ENCODE peak calls at places on chromosomes 2 and 18, in eight cellular contexts. One of them, this sample, is unnamed. For H3K4me1, the result is how much of the 10 kb centered on the place peaks cover.

GRCh38 chr2:112021269-112021668 is 33.8 kb upstream of the TMEM87B start:
- DNase-seq in mammary epithelial cell: no peak
- DNase-seq in H9: no peak
- DNase-seq in endothelial cell of umbilical vein: no peak
- DNase-seq in Karpas-422: no peak
- DNase-seq in OCI-LY7: no peak
- DNase-seq in HCT116: no peak
- DNase-seq in mesendoderm: no peak
- DNase-seq in this sample: no peak

GRCh38 chr18:32200766-32201165 is 10.9 kb downstream of the MEP1B start:
- DNase-seq in mammary epithelial cell: no peak
- DNase-seq in H9: no peak
- DNase-seq in endothelial cell of umbilical vein: no peak
- DNase-seq in Karpas-422: no peak
- DNase-seq in OCI-LY7: no peak
- DNase-seq in HCT116: no peak
- DNase-seq in mesendoderm: no peak
- DNase-seq in this sample: no peak

GRCh38 chr2:149901231-149901859 is 313.8 kb upstream of the MMADHC start:
- DNase-seq in mammary epithelial cell: no peak
- DNase-seq in H9: no peak
- DNase-seq in endothelial cell of umbilical vein: no peak
- DNase-seq in Karpas-422: no peak
- DNase-seq in OCI-LY7: no peak
- DNase-seq in HCT116: no peak
- DNase-seq in mesendoderm: no peak
- DNase-seq in this sample: peak

GRCh38 chr18:73614812-73615211 is 532.8 kb downstream of the FBXO15 start:
- DNase-seq in mammary epithelial cell: peak
- DNase-seq in H9: no peak
- DNase-seq in endothelial cell of umbilical vein: no peak
- DNase-seq in Karpas-422: no peak
- DNase-seq in OCI-LY7: no peak
- DNase-seq in HCT116: no peak
- DNase-seq in mesendoderm: no peak
- DNase-seq in this sample: peak

GRCh38 chr18:40883271-40883670 is 1071.8 kb upstream of the PIK3C3 start:
- DNase-seq in mammary epithelial cell: no peak
- DNase-seq in H9: no peak
- DNase-seq in endothelial cell of umbilical vein: no peak
- DNase-seq in Karpas-422: no peak
- DNase-seq in OCI-LY7: no peak
- DNase-seq in HCT116: no peak
- DNase-seq in mesendoderm: no peak
- DNase-seq in this sample: peak

GRCh38 chr2:71613953-71614925 is 160.9 kb downstream of the DYSF start:
- DNase-seq in mammary epithelial cell: no peak
- DNase-seq in H9: peak
- DNase-seq in endothelial cell of umbilical vein: no peak
- DNase-seq in Karpas-422: no peak
- DNase-seq in OCI-LY7: no peak
- DNase-seq in HCT116: no peak
- DNase-seq in mesendoderm: no peak
- DNase-seq in this sample: no peak

GRCh38 chr2:69253893-69254292 is 133.1 kb downstream of the GFPT1 start:
- DNase-seq in mammary epithelial cell: peak
- DNase-seq in H9: no peak
- DNase-seq in endothelial cell of umbilical vein: peak
- DNase-seq in Karpas-422: no peak
- DNase-seq in OCI-LY7: no peak
- DNase-seq in HCT116: no peak
- DNase-seq in mesendoderm: no peak
- DNase-seq in this sample: peak

GRCh38 chr18:58235001-58235436 is 191.0 kb downstream of the NEDD4L start:
- DNase-seq in mammary epithelial cell: no peak
- DNase-seq in H9: no peak
- DNase-seq in endothelial cell of umbilical vein: no peak
- DNase-seq in Karpas-422: no peak
- DNase-seq in OCI-LY7: no peak
- DNase-seq in HCT116: no peak
- DNase-seq in mesendoderm: no peak
- DNase-seq in this sample: no peak

DNA sequence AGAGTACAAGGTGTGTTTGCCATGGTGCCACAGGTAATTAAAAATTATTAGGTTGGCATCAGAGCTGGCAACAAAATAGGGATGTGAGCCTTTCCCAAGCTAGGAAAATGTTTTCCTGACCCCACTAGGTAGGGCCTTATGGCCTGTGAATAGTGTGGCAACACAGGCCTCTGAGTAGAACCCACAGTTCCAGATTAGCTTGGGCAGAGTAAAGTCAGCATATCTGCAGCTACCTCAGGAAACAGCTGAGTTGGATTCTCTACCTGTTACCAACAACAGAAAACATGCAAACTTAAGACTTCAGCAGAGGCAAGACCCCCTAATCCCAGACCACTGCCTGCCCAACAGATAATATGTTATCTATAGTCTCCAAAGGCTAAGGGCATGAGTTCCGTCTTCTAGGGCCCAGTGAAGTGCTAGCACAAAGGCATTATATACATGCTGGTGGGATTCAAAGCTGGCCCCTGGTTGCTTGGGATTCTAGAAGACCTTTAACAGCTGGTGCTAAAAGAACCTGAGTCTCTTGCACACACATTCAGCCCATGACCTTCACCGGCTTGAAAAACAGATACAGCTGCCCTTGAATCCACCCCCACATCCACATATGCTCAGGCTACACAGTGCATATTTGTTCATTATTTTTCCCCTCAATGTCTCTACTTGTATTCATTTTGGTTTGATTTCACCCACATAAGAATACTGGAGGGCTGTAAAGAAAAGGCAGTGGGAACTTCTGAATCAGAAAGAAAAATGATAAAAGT is 13.5 kb upstream of the UBXN4 start:
- DNase-seq in mammary epithelial cell: no peak
- DNase-seq in H9: no peak
- DNase-seq in endothelial cell of umbilical vein: no peak
- DNase-seq in Karpas-422: no peak
- DNase-seq in OCI-LY7: no peak
- DNase-seq in HCT116: no peak
- DNase-seq in mesendoderm: no peak
- DNase-seq in this sample: no peak
- H3K27ac ChIP-seq in mammary epithelial cell: no peak
- H3K27ac ChIP-seq in H9: no peak
- H3K27ac ChIP-seq in endothelial cell of umbilical vein: no peak
- H3K27ac ChIP-seq in Karpas-422: no peak
- H3K27ac ChIP-seq in OCI-LY7: no peak
- H3K27ac ChIP-seq in HCT116: no peak
- H3K27ac ChIP-seq in mesendoderm: no peak
- H3K27ac ChIP-seq in this sample: no peak

GRCh38 chr2:224538739-224539138 is 46.4 kb downstream of the CUL3 start:
- DNase-seq in mammary epithelial cell: no peak
- DNase-seq in H9: no peak
- DNase-seq in endothelial cell of umbilical vein: no peak
- DNase-seq in Karpas-422: no peak
- DNase-seq in OCI-LY7: no peak
- DNase-seq in HCT116: no peak
- DNase-seq in mesendoderm: no peak
- DNase-seq in this sample: no peak
- H3K4me2 ChIP-seq in mammary epithelial cell: no peak
- H3K4me2 ChIP-seq in H9: no peak
- H3K4me2 ChIP-seq in endothelial cell of umbilical vein: no peak
- H3K4me2 ChIP-seq in Karpas-422: no peak
- H3K4me2 ChIP-seq in OCI-LY7: no peak
- H3K4me2 ChIP-seq in HCT116: no peak
- H3K4me2 ChIP-seq in mesendoderm: no peak
- H3K4me2 ChIP-seq in this sample: no peak

GRCh38 chr2:197296861-197297260 is 13.7 kb downstream of the ANKRD44 start:
- DNase-seq in mammary epithelial cell: no peak
- DNase-seq in H9: no peak
- DNase-seq in endothelial cell of umbilical vein: no peak
- DNase-seq in Karpas-422: peak
- DNase-seq in OCI-LY7: peak
- DNase-seq in HCT116: no peak
- DNase-seq in mesendoderm: no peak
- DNase-seq in this sample: no peak

GRCh38 chr2:197297772-197298318 is 12.7 kb downstream of the ANKRD44 start:
- DNase-seq in mammary epithelial cell: no peak
- DNase-seq in H9: no peak
- DNase-seq in endothelial cell of umbilical vein: no peak
- DNase-seq in Karpas-422: peak
- DNase-seq in OCI-LY7: peak
- DNase-seq in HCT116: no peak
- DNase-seq in mesendoderm: no peak
- DNase-seq in this sample: no peak

GRCh38 chr2:197297262-197297661 is 13.3 kb downstream of the ANKRD44 start:
- DNase-seq in mammary epithelial cell: no peak
- DNase-seq in H9: no peak
- DNase-seq in endothelial cell of umbilical vein: no peak
- DNase-seq in Karpas-422: peak
- DNase-seq in OCI-LY7: peak
- DNase-seq in HCT116: no peak
- DNase-seq in mesendoderm: no peak
- DNase-seq in this sample: no peak

GRCh38 chr2:197300139-197300538 is 10.4 kb downstream of the ANKRD44 start:
- DNase-seq in mammary epithelial cell: peak
- DNase-seq in H9: no peak
- DNase-seq in endothelial cell of umbilical vein: no peak
- DNase-seq in Karpas-422: no peak
- DNase-seq in OCI-LY7: no peak
- DNase-seq in HCT116: no peak
- DNase-seq in mesendoderm: no peak
- DNase-seq in this sample: no peak

DNA sequence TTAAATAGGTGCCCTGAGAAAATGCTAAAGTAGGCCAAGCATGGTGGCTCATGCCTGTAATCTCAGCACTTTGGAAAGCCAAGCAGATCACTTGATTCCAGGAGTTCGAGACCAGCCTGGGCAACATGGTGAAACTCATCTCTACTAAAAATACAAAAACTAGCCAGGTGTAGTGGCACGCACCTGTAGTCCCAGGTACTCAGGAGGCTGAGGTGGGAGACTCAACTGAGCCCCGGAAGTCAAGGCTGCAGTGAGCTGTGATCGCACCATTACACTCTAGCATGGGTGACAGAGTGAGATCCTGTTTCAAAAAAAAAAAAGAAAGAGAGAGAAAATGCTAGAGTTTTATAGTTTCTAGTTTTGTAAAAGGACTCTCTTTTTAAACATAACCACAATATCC is 12.0 kb downstream of the ANKRD44 start:
- DNase-seq in mammary epithelial cell: no peak
- DNase-seq in H9: no peak
- DNase-seq in endothelial cell of umbilical vein: no peak
- DNase-seq in Karpas-422: no peak
- DNase-seq in OCI-LY7: peak
- DNase-seq in HCT116: no peak
- DNase-seq in mesendoderm: no peak
- DNase-seq in this sample: no peak
- H3K4me1 ChIP-seq in mammary epithelial cell: under half
- H3K4me1 ChIP-seq in H9: under half
- H3K4me1 ChIP-seq in endothelial cell of umbilical vein: under half
- H3K4me1 ChIP-seq in Karpas-422: half or more
- H3K4me1 ChIP-seq in OCI-LY7: half or more
- H3K4me1 ChIP-seq in HCT116: under half
- H3K4me1 ChIP-seq in mesendoderm: under half
- H3K4me1 ChIP-seq in this sample: under half

GRCh38 chr2:178251126-178251525 is 56.8 kb downstream of the OSBPL6 start:
- DNase-seq in mammary epithelial cell: no peak
- DNase-seq in H9: no peak
- DNase-seq in endothelial cell of umbilical vein: no peak
- DNase-seq in Karpas-422: no peak
- DNase-seq in OCI-LY7: no peak
- DNase-seq in HCT116: no peak
- DNase-seq in mesendoderm: no peak
- DNase-seq in this sample: no peak
- H3K27ac ChIP-seq in mammary epithelial cell: no peak
- H3K27ac ChIP-seq in H9: no peak
- H3K27ac ChIP-seq in endothelial cell of umbilical vein: no peak
- H3K27ac ChIP-seq in Karpas-422: no peak
- H3K27ac ChIP-seq in OCI-LY7: no peak
- H3K27ac ChIP-seq in HCT116: no peak
- H3K27ac ChIP-seq in mesendoderm: no peak
- H3K27ac ChIP-seq in this sample: no peak

GRCh38 chr2:29307522-29307921 is 192.3 kb downstream of the CLIP4 start:
- DNase-seq in mammary epithelial cell: peak
- DNase-seq in H9: no peak
- DNase-seq in endothelial cell of umbilical vein: no peak
- DNase-seq in Karpas-422: no peak
- DNase-seq in OCI-LY7: no peak
- DNase-seq in HCT116: no peak
- DNase-seq in mesendoderm: no peak
- DNase-seq in this sample: no peak

GRCh38 chr2:29311458-29311857 is 196.2 kb downstream of the CLIP4 start:
- DNase-seq in mammary epithelial cell: no peak
- DNase-seq in H9: no peak
- DNase-seq in endothelial cell of umbilical vein: no peak
- DNase-seq in Karpas-422: no peak
- DNase-seq in OCI-LY7: no peak
- DNase-seq in HCT116: no peak
- DNase-seq in mesendoderm: no peak
- DNase-seq in this sample: no peak

GRCh38 chr2:29305762-29306161 is 190.5 kb downstream of the CLIP4 start:
- DNase-seq in mammary epithelial cell: no peak
- DNase-seq in H9: no peak
- DNase-seq in endothelial cell of umbilical vein: no peak
- DNase-seq in Karpas-422: no peak
- DNase-seq in OCI-LY7: no peak
- DNase-seq in HCT116: no peak
- DNase-seq in mesendoderm: no peak
- DNase-seq in this sample: no peak

GRCh38 chr2:29310665-29311348 is 195.6 kb downstream of the CLIP4 start:
- DNase-seq in mammary epithelial cell: no peak
- DNase-seq in H9: no peak
- DNase-seq in endothelial cell of umbilical vein: no peak
- DNase-seq in Karpas-422: no peak
- DNase-seq in OCI-LY7: no peak
- DNase-seq in HCT116: no peak
- DNase-seq in mesendoderm: no peak
- DNase-seq in this sample: no peak

GRCh38 chr2:29309090-29310054 is 194.2 kb downstream of the CLIP4 start:
- DNase-seq in mammary epithelial cell: peak
- DNase-seq in H9: peak
- DNase-seq in endothelial cell of umbilical vein: peak
- DNase-seq in Karpas-422: peak
- DNase-seq in OCI-LY7: peak
- DNase-seq in HCT116: peak
- DNase-seq in mesendoderm: peak
- DNase-seq in this sample: peak
- H3K4me2 ChIP-seq in mammary epithelial cell: no peak
- H3K4me2 ChIP-seq in H9: no peak
- H3K4me2 ChIP-seq in endothelial cell of umbilical vein: no peak
- H3K4me2 ChIP-seq in Karpas-422: no peak
- H3K4me2 ChIP-seq in OCI-LY7: no peak
- H3K4me2 ChIP-seq in HCT116: no peak
- H3K4me2 ChIP-seq in mesendoderm: no peak
- H3K4me2 ChIP-seq in this sample: no peak

This sample was measured in astrocyte.